ENCODE peak calls at places on chromosomes 6 and 20, in six cellular contexts. One of them, this sample, is unnamed.

GRCh38 chr20:54131675-54132611 is 41.8 kb downstream of the CYP24A1 start:
- DNase-seq in H1: no peak
- DNase-seq in IMR-90: no peak
- DNase-seq in body of pancreas: no peak
- DNase-seq in sigmoid colon: no peak
- DNase-seq in A549: no peak
- DNase-seq in this sample: no peak

GRCh38 chr20:16363832-16364687 is 209.2 kb downstream of the KIF16B start:
- DNase-seq in H1: no peak
- DNase-seq in IMR-90: no peak
- DNase-seq in body of pancreas: no peak
- DNase-seq in sigmoid colon: no peak
- DNase-seq in A549: no peak
- DNase-seq in this sample: no peak

GRCh38 chr6:148954934-148955915 is 208.4 kb downstream of the UST start:
- DNase-seq in H1: no peak
- DNase-seq in IMR-90: peak; percentile 63
- DNase-seq in body of pancreas: no peak
- DNase-seq in sigmoid colon: no peak
- DNase-seq in A549: no peak
- DNase-seq in this sample: no peak

GRCh38 chr6:157442296-157442695 is 61.3 kb downstream of the ZDHHC14 start:
- DNase-seq in H1: no peak
- DNase-seq in IMR-90: peak; percentile 55
- DNase-seq in body of pancreas: no peak
- DNase-seq in sigmoid colon: no peak
- DNase-seq in A549: no peak
- DNase-seq in this sample: no peak

GRCh38 chr20:59565768-59566461 is 38.4 kb upstream of the PHACTR3 start:
- DNase-seq in H1: no peak
- DNase-seq in IMR-90: no peak
- DNase-seq in body of pancreas: no peak
- DNase-seq in sigmoid colon: no peak
- DNase-seq in A549: no peak
- DNase-seq in this sample: no peak

GRCh38 chr6:56719310-56719709 is 76.6 kb upstream of the DST start:
- DNase-seq in H1: no peak
- DNase-seq in IMR-90: no peak
- DNase-seq in body of pancreas: no peak
- DNase-seq in sigmoid colon: no peak
- DNase-seq in A549: no peak
- DNase-seq in this sample: no peak

GRCh38 chr6:134816300-134816699 is 133.6 kb downstream of the ALDH8A1 start:
- DNase-seq in H1: no peak
- DNase-seq in IMR-90: no peak
- DNase-seq in body of pancreas: no peak
- DNase-seq in sigmoid colon: no peak
- DNase-seq in A549: no peak
- DNase-seq in this sample: no peak

GRCh38 chr20:57838670-57839142 is 128.9 kb upstream of the PMEPA1 start:
- DNase-seq in H1: no peak
- DNase-seq in IMR-90: no peak
- DNase-seq in body of pancreas: no peak
- DNase-seq in sigmoid colon: no peak
- DNase-seq in A549: no peak
- DNase-seq in this sample: no peak

GRCh38 chr6:90765895-90766294 is 179.0 kb upstream of the MAP3K7 start:
- DNase-seq in H1: no peak
- DNase-seq in IMR-90: no peak
- DNase-seq in body of pancreas: no peak
- DNase-seq in sigmoid colon: no peak
- DNase-seq in A549: no peak
- DNase-seq in this sample: no peak

GRCh38 chr6:137853569-137854213 is 13.4 kb upstream of the TNFAIP3 start:
- DNase-seq in H1: no peak
- DNase-seq in IMR-90: peak; percentile 88
- DNase-seq in body of pancreas: no peak
- DNase-seq in sigmoid colon: no peak
- DNase-seq in A549: no peak
- DNase-seq in this sample: no peak

GRCh38 chr20:39873286-39873685 is 815.8 kb downstream of the MAFB start:
- DNase-seq in H1: no peak
- DNase-seq in IMR-90: no peak
- DNase-seq in body of pancreas: no peak
- DNase-seq in sigmoid colon: no peak
- DNase-seq in A549: no peak
- DNase-seq in this sample: peak; percentile 64

GRCh38 chr6:97049254-97050004 is 124.9 kb downstream of the KLHL32 start:
- DNase-seq in H1: no peak
- DNase-seq in IMR-90: no peak
- DNase-seq in body of pancreas: no peak
- DNase-seq in sigmoid colon: no peak
- DNase-seq in A549: no peak
- DNase-seq in this sample: no peak

GRCh38 chr6:52539607-52540006 is 37.3 kb downstream of the TRAM2 start:
- DNase-seq in H1: no peak
- DNase-seq in IMR-90: peak; percentile 87
- DNase-seq in body of pancreas: no peak
- DNase-seq in sigmoid colon: no peak
- DNase-seq in A549: no peak
- DNase-seq in this sample: no peak

GRCh38 chr6:167477688-167478087 is 152.8 kb downstream of the TTLL2 start:
- DNase-seq in H1: no peak
- DNase-seq in IMR-90: no peak
- DNase-seq in body of pancreas: no peak
- DNase-seq in sigmoid colon: no peak
- DNase-seq in A549: no peak
- DNase-seq in this sample: no peak

GRCh38 chr6:104955927-104956662 is 812 bp upstream of the LIN28B start:
- DNase-seq in H1: peak; percentile 72
- DNase-seq in IMR-90: no peak
- DNase-seq in body of pancreas: no peak
- DNase-seq in sigmoid colon: no peak
- DNase-seq in A549: peak; percentile 31
- DNase-seq in this sample: no peak

GRCh38 chr6:104958178-104958520 is 1.2 kb downstream of the LIN28B start:
- DNase-seq in H1: no peak
- DNase-seq in IMR-90: no peak
- DNase-seq in body of pancreas: no peak
- DNase-seq in sigmoid colon: no peak
- DNase-seq in A549: no peak
- DNase-seq in this sample: no peak

GRCh38 chr6:104958720-104959452 is 2.0 kb downstream of the LIN28B start:
- DNase-seq in H1: no peak
- DNase-seq in IMR-90: no peak
- DNase-seq in body of pancreas: no peak
- DNase-seq in sigmoid colon: no peak
- DNase-seq in A549: no peak
- DNase-seq in this sample: no peak

GRCh38 chr6:104956663-104957294 is at the start of gene LIN28B:
- DNase-seq in H1: no peak
- DNase-seq in IMR-90: no peak
- DNase-seq in body of pancreas: no peak
- DNase-seq in sigmoid colon: no peak
- DNase-seq in A549: no peak
- DNase-seq in this sample: no peak

GRCh38 chr6:104957301-104958177 is 632 bp downstream of the LIN28B start:
- DNase-seq in H1: peak; percentile 79
- DNase-seq in IMR-90: no peak
- DNase-seq in body of pancreas: no peak
- DNase-seq in sigmoid colon: no peak
- DNase-seq in A549: peak; percentile 19
- DNase-seq in this sample: no peak
- H3K4me3 ChIP-seq in H1: peak overlapping the region; percentile 90
- H3K4me3 ChIP-seq in IMR-90: no peak overlapping the region
- H3K4me3 ChIP-seq in body of pancreas: no peak overlapping the region
- H3K4me3 ChIP-seq in sigmoid colon: no peak overlapping the region
- H3K4me3 ChIP-seq in A549: peak overlapping the region; percentile 79
- H3K4me3 ChIP-seq in this sample: no peak overlapping the region

DNA sequence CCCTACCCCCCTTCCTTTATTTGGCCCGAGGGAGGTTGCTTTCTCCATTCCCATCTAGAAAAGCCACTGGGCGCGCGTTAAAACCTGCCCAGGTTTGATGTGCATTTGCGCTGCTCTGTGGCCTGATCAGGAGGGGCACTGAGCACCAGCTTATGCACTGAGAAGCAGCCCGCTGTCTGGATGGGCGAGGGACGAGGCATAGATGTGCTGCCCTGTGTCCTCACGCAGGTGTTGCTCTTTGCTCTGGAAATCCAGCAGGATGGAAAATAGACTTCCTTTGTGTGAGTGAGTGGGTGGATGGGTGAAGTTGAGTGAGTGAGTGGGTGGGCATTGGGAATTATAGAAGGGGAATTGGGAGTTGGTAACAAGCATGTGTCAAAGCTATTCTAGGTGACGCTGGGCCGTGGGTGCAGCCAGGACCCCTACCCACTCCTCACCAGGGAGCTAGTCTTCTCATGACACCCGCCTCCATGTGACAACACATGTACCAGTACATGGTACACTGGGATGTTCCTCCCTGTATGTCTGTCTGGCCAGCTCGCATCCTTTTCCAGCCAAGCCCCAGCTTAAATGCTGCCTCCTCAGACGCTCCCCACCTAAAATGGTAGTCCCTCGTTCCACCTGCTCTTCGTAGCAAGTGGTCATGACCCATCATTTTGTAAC is 162.6 kb downstream of the DTNBP1 start:
- DNase-seq in H1: no peak
- DNase-seq in IMR-90: no peak
- DNase-seq in body of pancreas: no peak
- DNase-seq in sigmoid colon: peak; percentile 37
- DNase-seq in A549: no peak
- DNase-seq in this sample: no peak
- TF ChIP-seq POLR2A in H1: peak; percentile 26
- TF ChIP-seq POLR2A in IMR-90: no peak
- TF ChIP-seq POLR2A in body of pancreas: no peak
- TF ChIP-seq POLR2A in sigmoid colon: no peak
- TF ChIP-seq POLR2A in A549: no peak
- TF ChIP-seq POLR2A in this sample: no peak

GRCh38 chr20:38603286-38603685 is 1.7 kb downstream of the ARHGAP40 start:
- DNase-seq in H1: no peak
- DNase-seq in IMR-90: no peak
- DNase-seq in body of pancreas: no peak
- DNase-seq in sigmoid colon: no peak
- DNase-seq in A549: no peak
- DNase-seq in this sample: no peak

GRCh38 chr20:38600057-38600456 is 1.6 kb upstream of the ARHGAP40 start:
- DNase-seq in H1: no peak
- DNase-seq in IMR-90: no peak
- DNase-seq in body of pancreas: no peak
- DNase-seq in sigmoid colon: no peak
- DNase-seq in A549: no peak
- DNase-seq in this sample: no peak

GRCh38 chr20:38599410-38599882 is 2.2 kb upstream of the ARHGAP40 start:
- DNase-seq in H1: no peak
- DNase-seq in IMR-90: no peak
- DNase-seq in body of pancreas: peak; percentile 81
- DNase-seq in sigmoid colon: no peak
- DNase-seq in A549: no peak
- DNase-seq in this sample: peak; percentile 99

GRCh38 chr20:38602185-38602581 is 574 bp downstream of the ARHGAP40 start:
- DNase-seq in H1: no peak
- DNase-seq in IMR-90: no peak
- DNase-seq in body of pancreas: no peak
- DNase-seq in sigmoid colon: no peak
- DNase-seq in A549: no peak
- DNase-seq in this sample: no peak

DNA sequence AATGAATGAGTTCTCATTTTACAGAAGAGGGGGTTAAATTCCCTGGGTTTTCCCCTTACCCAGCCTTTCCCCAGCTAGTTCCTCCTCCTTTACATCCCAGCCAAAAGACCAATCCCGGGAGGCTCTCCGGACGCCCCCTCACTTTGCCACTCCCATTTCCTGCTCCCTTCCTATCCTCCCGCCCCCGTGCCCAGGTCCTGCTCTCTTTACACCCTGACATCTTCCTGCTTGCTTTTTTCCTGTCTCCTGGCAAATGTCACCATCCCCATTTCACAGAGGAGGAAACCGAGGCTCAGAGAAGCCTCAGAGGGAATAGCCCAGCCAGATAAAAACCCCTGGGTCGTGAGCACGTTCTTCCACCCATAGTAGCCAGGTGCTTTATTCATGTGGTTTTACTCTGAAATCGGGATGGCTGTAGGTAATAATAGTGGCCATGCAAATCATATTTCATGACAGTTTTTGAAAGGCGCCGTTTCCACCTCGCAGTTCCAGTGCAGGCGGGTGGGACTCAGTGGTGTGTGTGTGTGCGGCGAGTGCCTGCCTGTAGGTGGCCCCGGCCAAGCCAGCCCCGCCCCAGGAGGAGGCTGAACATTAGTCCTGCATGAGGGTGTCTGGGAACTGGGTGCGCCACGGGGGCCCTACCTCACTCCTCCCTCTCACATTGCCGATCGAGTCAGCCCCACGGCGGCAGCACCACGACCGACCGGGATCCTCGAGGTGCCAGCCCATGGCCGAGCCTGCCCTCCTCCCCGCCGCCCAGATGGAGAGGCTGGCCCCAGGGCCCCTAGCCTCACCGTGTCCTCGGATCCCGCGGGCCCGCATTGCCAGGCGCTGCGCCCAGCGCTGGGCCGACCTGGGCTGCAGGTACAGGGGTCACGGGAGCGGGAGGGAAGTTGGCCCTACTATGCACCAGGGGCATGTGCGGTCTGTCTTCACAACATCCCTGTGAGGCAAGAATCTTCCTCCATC is at the start of gene ARHGAP40:
- DNase-seq in H1: no peak
- DNase-seq in IMR-90: no peak
- DNase-seq in body of pancreas: no peak
- DNase-seq in sigmoid colon: no peak
- DNase-seq in A549: no peak
- DNase-seq in this sample: no peak
- H3K4me3 ChIP-seq in H1: peak within 1 kb of the TSS; percentile 56
- H3K4me3 ChIP-seq in IMR-90: no peak within 1 kb of the TSS
- H3K4me3 ChIP-seq in body of pancreas: no peak within 1 kb of the TSS
- H3K4me3 ChIP-seq in sigmoid colon: no peak within 1 kb of the TSS
- H3K4me3 ChIP-seq in A549: no peak within 1 kb of the TSS
- H3K4me3 ChIP-seq in this sample: no peak within 1 kb of the TSS

DNA sequence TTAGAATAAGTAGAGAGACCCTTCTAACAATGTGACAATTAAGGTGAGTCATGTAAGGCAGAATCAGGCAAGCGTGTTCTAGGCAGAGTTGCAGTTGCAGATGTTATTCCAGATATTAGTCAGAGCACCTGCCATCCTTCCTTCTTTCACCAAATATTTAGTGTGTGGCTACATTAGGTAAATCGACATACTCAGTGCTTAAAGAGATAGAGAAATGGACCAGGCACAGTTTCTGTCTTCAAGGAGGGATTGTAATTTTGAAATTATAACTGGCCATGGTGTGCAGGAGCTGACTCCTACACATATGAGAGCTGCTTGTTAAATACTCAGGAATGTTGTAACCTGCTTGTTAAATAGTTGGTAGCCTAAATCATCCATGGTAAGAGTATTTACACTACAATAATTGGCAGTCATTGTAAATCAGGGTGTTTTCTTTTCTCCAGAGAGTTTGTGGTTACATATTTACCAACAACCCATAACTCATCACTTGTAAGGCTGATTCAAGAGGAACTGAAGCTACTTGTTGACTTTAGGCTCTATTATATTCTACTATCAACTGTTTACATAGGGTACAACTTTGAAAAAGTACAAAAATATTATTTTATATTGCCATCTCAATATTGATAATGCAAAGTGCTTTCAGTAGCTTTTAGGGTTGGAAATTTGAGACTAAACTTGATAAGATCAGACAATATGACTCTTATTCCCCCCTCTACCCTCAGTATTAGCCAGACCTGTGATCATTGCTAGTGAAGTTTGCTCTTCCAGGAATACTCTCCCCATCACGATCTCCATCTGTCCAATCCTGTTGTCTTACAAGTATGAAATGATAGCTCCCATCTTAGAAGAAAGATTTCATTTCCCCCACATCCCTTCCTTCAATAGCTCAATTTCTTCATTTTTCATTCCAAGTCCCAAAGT is 607.1 kb downstream of the COL12A1 start:
- DNase-seq in H1: no peak
- DNase-seq in IMR-90: peak; percentile 50
- DNase-seq in body of pancreas: no peak
- DNase-seq in sigmoid colon: no peak
- DNase-seq in A549: peak; percentile 10
- DNase-seq in this sample: no peak
- TF ChIP-seq POLR2A in H1: no peak
- TF ChIP-seq POLR2A in IMR-90: no peak
- TF ChIP-seq POLR2A in body of pancreas: no peak
- TF ChIP-seq POLR2A in sigmoid colon: no peak
- TF ChIP-seq POLR2A in A549: no peak
- TF ChIP-seq POLR2A in this sample: no peak

This sample was measured in thyroid gland.